ENCODE peak calls at places on chromosomes 4 and X, in six cellular contexts. One of them, this sample, is unnamed.

GRCh38 chr4:164725066-164725465 is 28.9 kb upstream of the SMIM31 start:
- DNase-seq in SJSA1: no peak
- DNase-seq in NCI-H345: no peak
- DNase-seq in sciatic nerve: no peak
- DNase-seq in ureter: no peak
- DNase-seq in astrocyte of the spinal cord: no peak
- DNase-seq in this sample: no peak

GRCh38 chr4:149031399-149031798 is 589.2 kb upstream of the NR3C2 start:
- DNase-seq in astrocyte of the spinal cord: peak
- DNase-seq in NCI-H345: no peak
- DNase-seq in SJSA1: no peak
- DNase-seq in ureter: no peak
- DNase-seq in sciatic nerve: no peak
- DNase-seq in this sample: no peak

GRCh38 chr4:48042979-48043461 is 26.4 kb downstream of the NIPAL1 start:
- DNase-seq in astrocyte of the spinal cord: no peak
- DNase-seq in ureter: no peak
- DNase-seq in sciatic nerve: no peak
- DNase-seq in SJSA1: no peak
- DNase-seq in NCI-H345: no peak
- DNase-seq in this sample: no peak

GRCh38 chr4:128145727-128146126 is 84.6 kb downstream of the LARP1B start:
- DNase-seq in ureter: no peak
- DNase-seq in SJSA1: no peak
- DNase-seq in astrocyte of the spinal cord: no peak
- DNase-seq in NCI-H345: no peak
- DNase-seq in sciatic nerve: no peak
- DNase-seq in this sample: no peak

GRCh38 chr4:158729716-158730559 is 6.7 kb upstream of the PPID start:
- DNase-seq in astrocyte of the spinal cord: peak
- DNase-seq in ureter: peak
- DNase-seq in SJSA1: peak
- DNase-seq in NCI-H345: peak
- DNase-seq in sciatic nerve: peak
- DNase-seq in this sample: peak

GRCh38 chr4:106032851-106033286 is 137.6 kb downstream of the NPNT start:
- DNase-seq in ureter: no peak
- DNase-seq in SJSA1: no peak
- DNase-seq in NCI-H345: no peak
- DNase-seq in astrocyte of the spinal cord: peak
- DNase-seq in sciatic nerve: no peak
- DNase-seq in this sample: no peak

GRCh38 chr4:155906554-155907247 is 3.2 kb downstream of the TDO2 start:
- DNase-seq in ureter: no peak
- DNase-seq in sciatic nerve: peak
- DNase-seq in astrocyte of the spinal cord: peak
- DNase-seq in SJSA1: peak
- DNase-seq in NCI-H345: no peak
- DNase-seq in this sample: no peak

GRCh38 chr4:55866290-55866907 is 13.0 kb downstream of the EXOC1 start:
- DNase-seq in NCI-H345: no peak
- DNase-seq in SJSA1: peak
- DNase-seq in ureter: no peak
- DNase-seq in astrocyte of the spinal cord: peak
- DNase-seq in sciatic nerve: no peak
- DNase-seq in this sample: no peak

GRCh38 chr4:138192113-138192512 is 50.0 kb downstream of the SLC7A11 start:
- DNase-seq in NCI-H345: no peak
- DNase-seq in ureter: no peak
- DNase-seq in astrocyte of the spinal cord: peak
- DNase-seq in sciatic nerve: no peak
- DNase-seq in SJSA1: peak
- DNase-seq in this sample: no peak

GRCh38 chr4:24734511-24734910 is 60.9 kb upstream of the SOD3 start:
- DNase-seq in SJSA1: no peak
- DNase-seq in sciatic nerve: no peak
- DNase-seq in NCI-H345: no peak
- DNase-seq in ureter: no peak
- DNase-seq in astrocyte of the spinal cord: no peak
- DNase-seq in this sample: no peak

GRCh38 chr4:577499-578450 is 1.7 kb upstream of the TMEM271 start:
- DNase-seq in ureter: no peak
- DNase-seq in sciatic nerve: no peak
- DNase-seq in SJSA1: no peak
- DNase-seq in NCI-H345: no peak
- DNase-seq in astrocyte of the spinal cord: peak
- DNase-seq in this sample: peak

GRCh38 chr4:176393306-176394013 is 73.7 kb downstream of the SPCS3 start:
- DNase-seq in sciatic nerve: no peak
- DNase-seq in NCI-H345: no peak
- DNase-seq in SJSA1: peak
- DNase-seq in ureter: no peak
- DNase-seq in astrocyte of the spinal cord: no peak
- DNase-seq in this sample: no peak

GRCh38 chrX:13120017-13120416 is 75.6 kb upstream of the FAM9C start:
- DNase-seq in NCI-H345: no peak
- DNase-seq in sciatic nerve: no peak
- DNase-seq in ureter: peak
- DNase-seq in SJSA1: peak
- DNase-seq in astrocyte of the spinal cord: peak
- DNase-seq in this sample: peak

GRCh38 chr4:137510866-137511265 is 21.4 kb downstream of the PCDH18 start:
- DNase-seq in sciatic nerve: no peak
- DNase-seq in astrocyte of the spinal cord: peak
- DNase-seq in NCI-H345: peak
- DNase-seq in ureter: no peak
- DNase-seq in SJSA1: peak
- DNase-seq in this sample: no peak

GRCh38 chr4:102341201-102341600 is 4.1 kb downstream of the SLC39A8 start:
- DNase-seq in astrocyte of the spinal cord: no peak
- DNase-seq in sciatic nerve: no peak
- DNase-seq in ureter: no peak
- DNase-seq in SJSA1: no peak
- DNase-seq in NCI-H345: no peak
- DNase-seq in this sample: no peak

GRCh38 chr4:63348735-63349673 is 1060.2 kb downstream of the TECRL start:
- DNase-seq in astrocyte of the spinal cord: no peak
- DNase-seq in NCI-H345: no peak
- DNase-seq in ureter: no peak
- DNase-seq in sciatic nerve: no peak
- DNase-seq in SJSA1: no peak
- DNase-seq in this sample: no peak

GRCh38 chr4:169143335-169143734 is 127.4 kb downstream of the SH3RF1 start:
- DNase-seq in ureter: no peak
- DNase-seq in SJSA1: no peak
- DNase-seq in astrocyte of the spinal cord: no peak
- DNase-seq in sciatic nerve: no peak
- DNase-seq in NCI-H345: no peak
- DNase-seq in this sample: no peak

GRCh38 chrX:123425904-123426303 is 241.8 kb downstream of the GRIA3 start:
- DNase-seq in astrocyte of the spinal cord: peak
- DNase-seq in NCI-H345: no peak
- DNase-seq in ureter: no peak
- DNase-seq in SJSA1: no peak
- DNase-seq in sciatic nerve: no peak
- DNase-seq in this sample: no peak

GRCh38 chr4:55754754-55755350 is 64.7 kb upstream of the EXOC1L start:
- DNase-seq in sciatic nerve: no peak
- DNase-seq in SJSA1: peak
- DNase-seq in NCI-H345: no peak
- DNase-seq in astrocyte of the spinal cord: peak
- DNase-seq in ureter: no peak
- DNase-seq in this sample: no peak

GRCh38 chr4:175377203-175377602 is 434.9 kb downstream of the GPM6A start:
- DNase-seq in SJSA1: no peak
- DNase-seq in ureter: no peak
- DNase-seq in NCI-H345: no peak
- DNase-seq in astrocyte of the spinal cord: no peak
- DNase-seq in sciatic nerve: no peak
- DNase-seq in this sample: no peak

GRCh38 chrX:138964501-138964900 is 253.0 kb upstream of the FGF13 start:
- DNase-seq in SJSA1: no peak
- DNase-seq in astrocyte of the spinal cord: no peak
- DNase-seq in NCI-H345: no peak
- DNase-seq in sciatic nerve: no peak
- DNase-seq in ureter: no peak
- DNase-seq in this sample: no peak

GRCh38 chr4:182843813-182844325 is 73.3 kb downstream of the DCTD start:
- DNase-seq in sciatic nerve: no peak
- DNase-seq in ureter: no peak
- DNase-seq in NCI-H345: peak
- DNase-seq in SJSA1: no peak
- DNase-seq in astrocyte of the spinal cord: no peak
- DNase-seq in this sample: no peak

GRCh38 chr4:187603093-187603395 is 392.5 kb upstream of the ZFP42 start:
- DNase-seq in ureter: no peak
- DNase-seq in NCI-H345: no peak
- DNase-seq in astrocyte of the spinal cord: peak
- DNase-seq in SJSA1: peak
- DNase-seq in sciatic nerve: no peak
- DNase-seq in this sample: no peak

GRCh38 chr4:83128235-83128929 is 13.9 kb upstream of the PLAC8 start:
- DNase-seq in sciatic nerve: no peak
- DNase-seq in SJSA1: peak
- DNase-seq in astrocyte of the spinal cord: peak
- DNase-seq in NCI-H345: no peak
- DNase-seq in ureter: no peak
- DNase-seq in this sample: no peak

GRCh38 chr4:167234388-167234881 is at the start of gene SPOCK3:
- DNase-seq in sciatic nerve: no peak
- DNase-seq in SJSA1: peak
- DNase-seq in astrocyte of the spinal cord: peak
- DNase-seq in ureter: peak
- DNase-seq in NCI-H345: peak
- DNase-seq in this sample: no peak

GRCh38 chrX:317424-318067 is 1.1 kb downstream of the GTPBP6 start:
- DNase-seq in SJSA1: no peak
- DNase-seq in NCI-H345: no peak
- DNase-seq in sciatic nerve: peak
- DNase-seq in ureter: no peak
- DNase-seq in astrocyte of the spinal cord: no peak
- DNase-seq in this sample: no peak

GRCh38 chrX:6851140-6851539 is 296.4 kb upstream of the STS start:
- DNase-seq in ureter: no peak
- DNase-seq in SJSA1: no peak
- DNase-seq in astrocyte of the spinal cord: no peak
- DNase-seq in NCI-H345: no peak
- DNase-seq in sciatic nerve: no peak
- DNase-seq in this sample: no peak

GRCh38 chrX:25968920-25969319 is 169.2 kb upstream of the MAGEB18 start:
- DNase-seq in NCI-H345: no peak
- DNase-seq in SJSA1: no peak
- DNase-seq in sciatic nerve: no peak
- DNase-seq in astrocyte of the spinal cord: peak
- DNase-seq in ureter: no peak
- DNase-seq in this sample: no peak

GRCh38 chrX:20477219-20477618 is 210.5 kb upstream of the RPS6KA3 start:
- DNase-seq in ureter: no peak
- DNase-seq in sciatic nerve: no peak
- DNase-seq in NCI-H345: no peak
- DNase-seq in SJSA1: no peak
- DNase-seq in astrocyte of the spinal cord: no peak
- DNase-seq in this sample: no peak

GRCh38 chrX:132165651-132166050 is 37.8 kb upstream of the FRMD7 start:
- DNase-seq in astrocyte of the spinal cord: peak
- DNase-seq in sciatic nerve: no peak
- DNase-seq in ureter: no peak
- DNase-seq in NCI-H345: no peak
- DNase-seq in SJSA1: no peak
- DNase-seq in this sample: no peak

GRCh38 chr4:152166567-152166966 is 369.3 kb downstream of the FBXW7 start:
- DNase-seq in ureter: no peak
- DNase-seq in NCI-H345: no peak
- DNase-seq in astrocyte of the spinal cord: no peak
- DNase-seq in SJSA1: no peak
- DNase-seq in sciatic nerve: no peak
- DNase-seq in this sample: no peak

GRCh38 chr4:103478210-103478609 is 241.6 kb downstream of the TACR3 start:
- DNase-seq in SJSA1: no peak
- DNase-seq in astrocyte of the spinal cord: no peak
- DNase-seq in NCI-H345: no peak
- DNase-seq in ureter: no peak
- DNase-seq in sciatic nerve: no peak
- DNase-seq in this sample: no peak

GRCh38 chr4:11439836-11440235 is 11.1 kb upstream of the HS3ST1 start:
- DNase-seq in ureter: no peak
- DNase-seq in NCI-H345: no peak
- DNase-seq in SJSA1: no peak
- DNase-seq in astrocyte of the spinal cord: no peak
- DNase-seq in sciatic nerve: no peak
- DNase-seq in this sample: no peak

GRCh38 chrX:40446927-40447326 is 133.8 kb upstream of the ATP6AP2 start:
- DNase-seq in SJSA1: no peak
- DNase-seq in sciatic nerve: no peak
- DNase-seq in astrocyte of the spinal cord: no peak
- DNase-seq in NCI-H345: no peak
- DNase-seq in ureter: peak
- DNase-seq in this sample: no peak

GRCh38 chrX:107563851-107564250 is 64.5 kb upstream of the PRPS1 start:
- DNase-seq in sciatic nerve: no peak
- DNase-seq in astrocyte of the spinal cord: no peak
- DNase-seq in ureter: no peak
- DNase-seq in NCI-H345: no peak
- DNase-seq in SJSA1: no peak
- DNase-seq in this sample: no peak

GRCh38 chrX:109040057-109040456 is 303.7 kb upstream of the IRS4 start:
- DNase-seq in SJSA1: no peak
- DNase-seq in astrocyte of the spinal cord: no peak
- DNase-seq in sciatic nerve: no peak
- DNase-seq in ureter: no peak
- DNase-seq in NCI-H345: no peak
- DNase-seq in this sample: no peak